ENCODE peak calls at places on chromosomes 7 and 10, in ten cellular contexts. One of them, this sample, is unnamed.

GRCh38 chr7:138512092-138512858 is 52.2 kb downstream of the TRIM24 start:
- DNase-seq in HepG2: no peak
- DNase-seq in choroid plexus epithelial cell: no peak
- DNase-seq in CD4-positive, alpha-beta T cell: no peak
- DNase-seq in AG04450: no peak
- DNase-seq in fibroblast of the aortic adventitia: no peak
- DNase-seq in fibroblast of villous mesenchyme: no peak
- DNase-seq in lower leg skin: no peak
- DNase-seq in body of pancreas: no peak
- DNase-seq in cardiac fibroblast: no peak
- DNase-seq in this sample: no peak

GRCh38 chr10:13356392-13356791 is 8.3 kb upstream of the SEPHS1 start:
- DNase-seq in HepG2: no peak
- DNase-seq in choroid plexus epithelial cell: no peak
- DNase-seq in CD4-positive, alpha-beta T cell: no peak
- DNase-seq in AG04450: no peak
- DNase-seq in fibroblast of the aortic adventitia: no peak
- DNase-seq in fibroblast of villous mesenchyme: no peak
- DNase-seq in lower leg skin: no peak
- DNase-seq in body of pancreas: no peak
- DNase-seq in cardiac fibroblast: no peak
- DNase-seq in this sample: no peak

GRCh38 chr10:114389429-114389828 is 14.9 kb downstream of the AFAP1L2 start:
- DNase-seq in HepG2: no peak
- DNase-seq in choroid plexus epithelial cell: peak; percentile 87
- DNase-seq in CD4-positive, alpha-beta T cell: no peak
- DNase-seq in AG04450: no peak
- DNase-seq in fibroblast of the aortic adventitia: no peak
- DNase-seq in fibroblast of villous mesenchyme: peak; percentile 78
- DNase-seq in lower leg skin: no peak
- DNase-seq in body of pancreas: peak; percentile 43
- DNase-seq in cardiac fibroblast: peak; percentile 53
- DNase-seq in this sample: no peak

GRCh38 chr10:60862517-60862916 is 81.5 kb downstream of the RHOBTB1 start:
- DNase-seq in HepG2: no peak
- DNase-seq in choroid plexus epithelial cell: no peak
- DNase-seq in CD4-positive, alpha-beta T cell: no peak
- DNase-seq in AG04450: no peak
- DNase-seq in fibroblast of the aortic adventitia: no peak
- DNase-seq in fibroblast of villous mesenchyme: no peak
- DNase-seq in lower leg skin: no peak
- DNase-seq in body of pancreas: no peak
- DNase-seq in cardiac fibroblast: no peak
- DNase-seq in this sample: no peak

GRCh38 chr10:29658984-29659769 is 24.4 kb upstream of the SVIL start:
- DNase-seq in HepG2: peak; percentile 88
- DNase-seq in choroid plexus epithelial cell: peak; percentile 100
- DNase-seq in CD4-positive, alpha-beta T cell: peak; percentile 43
- DNase-seq in AG04450: peak; percentile 97
- DNase-seq in fibroblast of the aortic adventitia: peak; percentile 100
- DNase-seq in fibroblast of villous mesenchyme: peak; percentile 99
- DNase-seq in lower leg skin: peak; percentile 45
- DNase-seq in body of pancreas: no peak
- DNase-seq in cardiac fibroblast: peak; percentile 97
- DNase-seq in this sample: peak; percentile 51

GRCh38 chr7:43954524-43955228 is 28.4 kb downstream of the UBE2D4 start:
- DNase-seq in HepG2: peak; percentile 61
- DNase-seq in choroid plexus epithelial cell: peak; percentile 77
- DNase-seq in CD4-positive, alpha-beta T cell: no peak
- DNase-seq in AG04450: peak; percentile 11
- DNase-seq in fibroblast of the aortic adventitia: peak; percentile 58
- DNase-seq in fibroblast of villous mesenchyme: peak; percentile 63
- DNase-seq in lower leg skin: no peak
- DNase-seq in body of pancreas: peak; percentile 29
- DNase-seq in cardiac fibroblast: peak; percentile 65
- DNase-seq in this sample: no peak

GRCh38 chr10:32379950-32380547 is 33.1 kb upstream of the EPC1 start:
- DNase-seq in HepG2: no peak
- DNase-seq in choroid plexus epithelial cell: no peak
- DNase-seq in CD4-positive, alpha-beta T cell: no peak
- DNase-seq in AG04450: no peak
- DNase-seq in fibroblast of the aortic adventitia: no peak
- DNase-seq in fibroblast of villous mesenchyme: no peak
- DNase-seq in lower leg skin: no peak
- DNase-seq in body of pancreas: no peak
- DNase-seq in cardiac fibroblast: no peak
- DNase-seq in this sample: no peak

GRCh38 chr10:17989908-17990767 is 38.4 kb downstream of the SLC39A12 start:
- DNase-seq in HepG2: no peak
- DNase-seq in choroid plexus epithelial cell: peak; percentile 81
- DNase-seq in CD4-positive, alpha-beta T cell: no peak
- DNase-seq in AG04450: no peak
- DNase-seq in fibroblast of the aortic adventitia: peak; percentile 65
- DNase-seq in fibroblast of villous mesenchyme: peak; percentile 24
- DNase-seq in lower leg skin: no peak
- DNase-seq in body of pancreas: no peak
- DNase-seq in cardiac fibroblast: peak; percentile 32
- DNase-seq in this sample: no peak

GRCh38 chr10:79097021-79097695 is 28.4 kb downstream of the ZMIZ1 start:
- DNase-seq in HepG2: no peak
- DNase-seq in choroid plexus epithelial cell: peak; percentile 39
- DNase-seq in CD4-positive, alpha-beta T cell: no peak
- DNase-seq in AG04450: no peak
- DNase-seq in fibroblast of the aortic adventitia: peak; percentile 49
- DNase-seq in fibroblast of villous mesenchyme: no peak
- DNase-seq in lower leg skin: no peak
- DNase-seq in body of pancreas: no peak
- DNase-seq in cardiac fibroblast: no peak
- DNase-seq in this sample: no peak

GRCh38 chr10:18472977-18473376 is 178.4 kb downstream of the NSUN6 start:
- DNase-seq in HepG2: no peak
- DNase-seq in choroid plexus epithelial cell: no peak
- DNase-seq in CD4-positive, alpha-beta T cell: no peak
- DNase-seq in AG04450: no peak
- DNase-seq in fibroblast of the aortic adventitia: no peak
- DNase-seq in fibroblast of villous mesenchyme: no peak
- DNase-seq in lower leg skin: no peak
- DNase-seq in body of pancreas: peak; percentile 19
- DNase-seq in cardiac fibroblast: no peak
- DNase-seq in this sample: no peak

GRCh38 chr7:24457215-24457549 is 116.1 kb upstream of the PALS2 start:
- DNase-seq in HepG2: no peak
- DNase-seq in choroid plexus epithelial cell: no peak
- DNase-seq in CD4-positive, alpha-beta T cell: no peak
- DNase-seq in AG04450: no peak
- DNase-seq in fibroblast of the aortic adventitia: peak; percentile 18
- DNase-seq in fibroblast of villous mesenchyme: peak; percentile 41
- DNase-seq in lower leg skin: no peak
- DNase-seq in body of pancreas: no peak
- DNase-seq in cardiac fibroblast: no peak
- DNase-seq in this sample: no peak

GRCh38 chr7:140542226-140542625 is 62.9 kb upstream of the MKRN1 start:
- DNase-seq in HepG2: no peak
- DNase-seq in choroid plexus epithelial cell: peak; percentile 77
- DNase-seq in CD4-positive, alpha-beta T cell: no peak
- DNase-seq in AG04450: no peak
- DNase-seq in fibroblast of the aortic adventitia: peak; percentile 79
- DNase-seq in fibroblast of villous mesenchyme: peak; percentile 75
- DNase-seq in lower leg skin: no peak
- DNase-seq in body of pancreas: no peak
- DNase-seq in cardiac fibroblast: peak; percentile 84
- DNase-seq in this sample: no peak

GRCh38 chr7:141276031-141276430 is 202.2 kb downstream of the TMEM178B start:
- DNase-seq in HepG2: no peak
- DNase-seq in choroid plexus epithelial cell: no peak
- DNase-seq in CD4-positive, alpha-beta T cell: no peak
- DNase-seq in AG04450: no peak
- DNase-seq in fibroblast of the aortic adventitia: no peak
- DNase-seq in fibroblast of villous mesenchyme: no peak
- DNase-seq in lower leg skin: no peak
- DNase-seq in body of pancreas: no peak
- DNase-seq in cardiac fibroblast: no peak
- DNase-seq in this sample: no peak

GRCh38 chr7:152893801-152894294 is 134.3 kb downstream of the ACTR3B start:
- DNase-seq in HepG2: no peak
- DNase-seq in choroid plexus epithelial cell: no peak
- DNase-seq in CD4-positive, alpha-beta T cell: no peak
- DNase-seq in AG04450: no peak
- DNase-seq in fibroblast of the aortic adventitia: no peak
- DNase-seq in fibroblast of villous mesenchyme: no peak
- DNase-seq in lower leg skin: no peak
- DNase-seq in body of pancreas: no peak
- DNase-seq in cardiac fibroblast: no peak
- DNase-seq in this sample: peak; percentile 28

DNA sequence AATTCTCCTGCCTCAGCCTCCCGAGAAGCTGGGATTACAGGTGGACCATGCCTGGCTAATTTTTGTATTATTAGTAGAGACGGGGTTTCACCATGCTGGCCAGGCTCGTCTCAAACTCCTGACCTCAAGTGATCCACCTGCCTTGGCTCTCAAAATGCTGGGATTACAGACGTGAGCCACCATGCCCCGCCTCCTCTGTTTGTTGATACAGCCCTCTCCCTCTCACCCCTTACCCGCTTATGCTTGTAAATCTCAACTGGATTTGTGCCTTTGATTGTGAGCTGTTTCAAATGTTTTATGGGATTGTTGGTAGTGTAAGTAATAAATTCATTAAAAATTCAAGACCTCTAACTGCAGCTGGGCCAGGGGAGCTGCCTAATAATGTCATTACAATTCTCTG is 315.9 kb downstream of the GLRX3 start:
- DNase-seq in HepG2: no peak
- DNase-seq in choroid plexus epithelial cell: no peak
- DNase-seq in CD4-positive, alpha-beta T cell: no peak
- DNase-seq in AG04450: no peak
- DNase-seq in fibroblast of the aortic adventitia: no peak
- DNase-seq in fibroblast of villous mesenchyme: no peak
- DNase-seq in lower leg skin: no peak
- DNase-seq in body of pancreas: no peak
- DNase-seq in cardiac fibroblast: no peak
- DNase-seq in this sample: no peak
- TF ChIP-seq CTCF in HepG2: no peak
- TF ChIP-seq CTCF in choroid plexus epithelial cell: no peak
- TF ChIP-seq CTCF in CD4-positive, alpha-beta T cell: no peak
- TF ChIP-seq CTCF in AG04450: no peak
- TF ChIP-seq CTCF in fibroblast of the aortic adventitia: no peak
- TF ChIP-seq CTCF in fibroblast of villous mesenchyme: no peak
- TF ChIP-seq CTCF in lower leg skin: no peak
- TF ChIP-seq CTCF in body of pancreas: no peak
- TF ChIP-seq CTCF in cardiac fibroblast: no peak
- TF ChIP-seq CTCF in this sample: no peak

DNA sequence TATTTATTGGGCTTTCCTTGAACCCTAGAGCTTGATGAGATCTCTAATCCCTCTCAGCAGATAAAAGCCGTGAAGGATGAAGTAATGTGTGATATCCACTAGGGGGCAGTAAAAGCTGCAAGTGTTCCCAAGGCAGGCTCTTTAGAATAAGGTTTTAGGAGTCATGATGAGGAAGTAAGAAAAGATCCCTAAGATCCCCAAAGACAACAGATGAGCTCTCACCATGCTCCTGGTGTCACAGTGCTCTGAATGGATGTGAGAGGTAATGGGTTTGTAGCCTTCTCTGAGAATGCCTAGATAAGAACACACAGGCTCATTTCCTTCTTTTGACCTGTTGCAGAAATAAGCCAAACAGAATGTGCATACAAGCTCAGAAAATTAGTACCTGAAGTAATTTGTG is 70.4 kb upstream of the ITPRID1 start:
- DNase-seq in HepG2: peak; percentile 26
- DNase-seq in choroid plexus epithelial cell: peak; percentile 42
- DNase-seq in CD4-positive, alpha-beta T cell: no peak
- DNase-seq in AG04450: no peak
- DNase-seq in fibroblast of the aortic adventitia: peak; percentile 63
- DNase-seq in fibroblast of villous mesenchyme: peak; percentile 14
- DNase-seq in lower leg skin: no peak
- DNase-seq in body of pancreas: no peak
- DNase-seq in cardiac fibroblast: peak; percentile 58
- DNase-seq in this sample: no peak
- TF ChIP-seq CTCF in HepG2: peak; percentile 70
- TF ChIP-seq CTCF in choroid plexus epithelial cell: peak; percentile 61
- TF ChIP-seq CTCF in CD4-positive, alpha-beta T cell: peak; percentile 23
- TF ChIP-seq CTCF in AG04450: peak; percentile 73
- TF ChIP-seq CTCF in fibroblast of the aortic adventitia: peak; percentile 84
- TF ChIP-seq CTCF in fibroblast of villous mesenchyme: peak; percentile 63
- TF ChIP-seq CTCF in lower leg skin: no peak
- TF ChIP-seq CTCF in body of pancreas: peak; percentile 80
- TF ChIP-seq CTCF in cardiac fibroblast: peak; percentile 69
- TF ChIP-seq CTCF in this sample: peak; percentile 67

GRCh38 chr7:148485618-148486017 is 104.9 kb upstream of the C7orf33 start:
- DNase-seq in HepG2: no peak
- DNase-seq in choroid plexus epithelial cell: peak; percentile 9
- DNase-seq in CD4-positive, alpha-beta T cell: no peak
- DNase-seq in AG04450: no peak
- DNase-seq in fibroblast of the aortic adventitia: no peak
- DNase-seq in fibroblast of villous mesenchyme: no peak
- DNase-seq in lower leg skin: no peak
- DNase-seq in body of pancreas: no peak
- DNase-seq in cardiac fibroblast: no peak
- DNase-seq in this sample: no peak
- TF ChIP-seq CTCF in HepG2: peak; percentile 50
- TF ChIP-seq CTCF in choroid plexus epithelial cell: no peak
- TF ChIP-seq CTCF in CD4-positive, alpha-beta T cell: no peak
- TF ChIP-seq CTCF in AG04450: no peak
- TF ChIP-seq CTCF in fibroblast of the aortic adventitia: no peak
- TF ChIP-seq CTCF in fibroblast of villous mesenchyme: no peak
- TF ChIP-seq CTCF in lower leg skin: no peak
- TF ChIP-seq CTCF in body of pancreas: no peak
- TF ChIP-seq CTCF in cardiac fibroblast: no peak
- TF ChIP-seq CTCF in this sample: no peak

GRCh38 chr7:438361-438760 is 81.3 kb downstream of the PDGFA start:
- DNase-seq in HepG2: no peak
- DNase-seq in choroid plexus epithelial cell: no peak
- DNase-seq in CD4-positive, alpha-beta T cell: no peak
- DNase-seq in AG04450: no peak
- DNase-seq in fibroblast of the aortic adventitia: no peak
- DNase-seq in fibroblast of villous mesenchyme: no peak
- DNase-seq in lower leg skin: no peak
- DNase-seq in body of pancreas: no peak
- DNase-seq in cardiac fibroblast: no peak
- DNase-seq in this sample: no peak
- TF ChIP-seq CTCF in HepG2: peak; percentile 50
- TF ChIP-seq CTCF in choroid plexus epithelial cell: no peak
- TF ChIP-seq CTCF in CD4-positive, alpha-beta T cell: no peak
- TF ChIP-seq CTCF in AG04450: no peak
- TF ChIP-seq CTCF in fibroblast of the aortic adventitia: no peak
- TF ChIP-seq CTCF in fibroblast of villous mesenchyme: no peak
- TF ChIP-seq CTCF in lower leg skin: no peak
- TF ChIP-seq CTCF in body of pancreas: no peak
- TF ChIP-seq CTCF in cardiac fibroblast: no peak
- TF ChIP-seq CTCF in this sample: no peak

GRCh38 chr7:16657656-16658279 is 11.8 kb downstream of the BZW2 start:
- DNase-seq in HepG2: no peak
- DNase-seq in choroid plexus epithelial cell: peak; percentile 87
- DNase-seq in CD4-positive, alpha-beta T cell: no peak
- DNase-seq in AG04450: peak; percentile 85
- DNase-seq in fibroblast of the aortic adventitia: peak; percentile 85
- DNase-seq in fibroblast of villous mesenchyme: peak; percentile 96
- DNase-seq in lower leg skin: no peak
- DNase-seq in body of pancreas: peak; percentile 47
- DNase-seq in cardiac fibroblast: peak; percentile 87
- DNase-seq in this sample: no peak
- TF ChIP-seq CTCF in HepG2: no peak
- TF ChIP-seq CTCF in choroid plexus epithelial cell: peak; percentile 37
- TF ChIP-seq CTCF in CD4-positive, alpha-beta T cell: no peak
- TF ChIP-seq CTCF in AG04450: peak; percentile 58
- TF ChIP-seq CTCF in fibroblast of the aortic adventitia: peak; percentile 50
- TF ChIP-seq CTCF in fibroblast of villous mesenchyme: peak; percentile 46
- TF ChIP-seq CTCF in lower leg skin: no peak
- TF ChIP-seq CTCF in body of pancreas: no peak
- TF ChIP-seq CTCF in cardiac fibroblast: peak; percentile 56
- TF ChIP-seq CTCF in this sample: no peak

GRCh38 chr10:5679606-5680005 is 5.0 kb upstream of the TASOR2 start:
- DNase-seq in HepG2: peak; percentile 49
- DNase-seq in choroid plexus epithelial cell: no peak
- DNase-seq in CD4-positive, alpha-beta T cell: no peak
- DNase-seq in AG04450: no peak
- DNase-seq in fibroblast of the aortic adventitia: peak; percentile 46
- DNase-seq in fibroblast of villous mesenchyme: no peak
- DNase-seq in lower leg skin: no peak
- DNase-seq in body of pancreas: no peak
- DNase-seq in cardiac fibroblast: no peak
- DNase-seq in this sample: no peak
- TF ChIP-seq CTCF in HepG2: peak; percentile 29
- TF ChIP-seq CTCF in choroid plexus epithelial cell: no peak
- TF ChIP-seq CTCF in CD4-positive, alpha-beta T cell: no peak
- TF ChIP-seq CTCF in AG04450: peak; percentile 32
- TF ChIP-seq CTCF in fibroblast of the aortic adventitia: peak; percentile 18
- TF ChIP-seq CTCF in fibroblast of villous mesenchyme: no peak
- TF ChIP-seq CTCF in lower leg skin: no peak
- TF ChIP-seq CTCF in body of pancreas: no peak
- TF ChIP-seq CTCF in cardiac fibroblast: peak; percentile 6
- TF ChIP-seq CTCF in this sample: no peak